ENCODE peak calls at places on chromosomes 3 and 15, in ten cellular contexts. N is T-helper 1 cell; C is omental fat pad; D is DND-41; X is NCI-H1930; R is SHP77; P is CD4-positive, CD25-positive, alpha-beta regulatory T cell; S is HTR-8/SVneo; G is adipocyte; V is CD8-positive, alpha-beta memory T cell. Z is an unnamed sample.

GRCh38 chr3:35200056-35200455 is 439.3 kb upstream of the ARPP21 start:
- DNase-seq in R (no peak), V (no peak), G (peak; percentile 68), P (no peak), N (no peak), D (no peak), C (no peak), S (peak; percentile 5), X (no peak), Z (peak; percentile 34)

GRCh38 chr3:157175678-157176077 is 15.7 kb upstream of the CCNL1 start:
- DNase-seq in P (peak; percentile 39), V (no peak), D (peak; percentile 29), S (no peak), R (peak; percentile 4), G (peak; percentile 63), X (no peak), N (no peak), C (no peak), Z (no peak)

GRCh38 chr3:189512039-189512438 is 119.2 kb upstream of the TP63 start:
- DNase-seq in R (no peak), V (no peak), P (no peak), X (no peak), N (no peak), S (no peak), D (no peak), G (no peak), C (no peak), Z (no peak)

GRCh38 chr3:43696881-43697280 is 6.1 kb downstream of the ABHD5 start:
- DNase-seq in V (no peak), X (no peak), N (no peak), C (no peak), P (no peak), D (no peak), G (no peak), R (no peak), S (no peak), Z (no peak)

GRCh38 chr15:62644874-62645755 is 397.4 kb upstream of the TPM1 start:
- DNase-seq in V (no peak), S (no peak), R (no peak), G (no peak), N (no peak), P (no peak), X (no peak), D (no peak), C (no peak), Z (no peak)

GRCh38 chr15:63544253-63545026 is 40.0 kb downstream of the USP3 start:
- DNase-seq in D (no peak), C (no peak), R (no peak), X (no peak), G (no peak), V (no peak), P (no peak), S (no peak), N (no peak), Z (no peak)

GRCh38 chr15:74725241-74725774 is at the start of gene CYP1A1:
- DNase-seq in R (peak; percentile 10), X (peak; percentile 45), P (peak; percentile 55), N (no peak), C (no peak), V (peak; percentile 10), D (no peak), G (peak; percentile 19), S (peak; percentile 47), Z (no peak)

GRCh38 chr3:33372218-33373081 is 67.8 kb downstream of the UBP1 start:
- DNase-seq in G (peak; percentile 82), V (peak; percentile 10), N (peak; percentile 9), S (peak; percentile 54), X (peak; percentile 1), P (peak; percentile 71), C (no peak), D (peak; percentile 41), R (peak; percentile 23), Z (peak; percentile 22)

GRCh38 chr3:136817448-136817847 is 1.5 kb upstream of the SLC35G2 start:
- DNase-seq in D (no peak), N (no peak), X (no peak), G (peak; percentile 66), S (no peak), P (no peak), V (no peak), R (no peak), C (no peak), Z (no peak)

GRCh38 chr15:67063689-67064606 is 1.5 kb upstream of the SMAD3 start:
- DNase-seq in R (peak; percentile 67), P (no peak), X (no peak), S (no peak), C (no peak), N (peak; percentile 19), V (no peak), G (no peak), D (no peak), Z (peak; percentile 82)

GRCh38 chr3:8713901-8714759 is 19.5 kb upstream of the CAV3 start:
- DNase-seq in V (no peak), X (no peak), S (peak; percentile 39), N (no peak), D (no peak), R (no peak), P (no peak), G (no peak), C (no peak), Z (no peak)

GRCh38 chr15:87123676-87124382 is 1044.2 kb downstream of the AGBL1 start:
- DNase-seq in P (no peak), D (no peak), C (no peak), R (peak; percentile 43), N (no peak), X (no peak), S (no peak), G (no peak), V (no peak), Z (no peak)

GRCh38 chr3:4493931-4494806 is 1.0 kb downstream of the ITPR1 start:
- DNase-seq in S (no peak), D (no peak), V (peak; percentile 6), P (peak; percentile 24), X (no peak), N (no peak), C (no peak), R (no peak), G (peak; percentile 65), Z (no peak)

GRCh38 chr3:126468028-126468891 is 7.4 kb downstream of the ZXDC start:
- DNase-seq in N (no peak), R (no peak), P (no peak), S (no peak), G (peak; percentile 22), D (no peak), C (no peak), V (no peak), X (no peak), Z (no peak)

GRCh38 chr3:170499562-170500156 is 81.0 kb downstream of the CLDN11 start:
- DNase-seq in G (peak; percentile 87), V (no peak), D (peak; percentile 12), X (no peak), R (no peak), S (peak; percentile 63), C (no peak), P (peak; percentile 10), N (no peak), Z (no peak)

GRCh38 chr3:89165636-89166312 is 58.4 kb downstream of the EPHA3 start:
- DNase-seq in X (no peak), V (no peak), D (no peak), G (no peak), R (no peak), P (no peak), S (no peak), N (no peak), C (no peak), Z (no peak)

GRCh38 chr15:45199136-45199810 is 11.5 kb upstream of the SHF start:
- DNase-seq in R (peak; percentile 27), D (peak; percentile 37), G (peak; percentile 43), N (peak; percentile 14), X (peak; percentile 23), P (peak; percentile 68), V (peak; percentile 10), C (no peak), S (no peak), Z (no peak)

GRCh38 chr15:68885070-68885469 is 45.3 kb upstream of the SPESP1 start:
- DNase-seq in P (no peak), G (peak; percentile 91), C (no peak), R (no peak), X (no peak), S (peak; percentile 70), D (no peak), V (no peak), N (no peak), Z (no peak)

GRCh38 chr15:27671794-27672438 is 427.2 kb downstream of the OCA2 start:
- DNase-seq in N (no peak), R (no peak), S (no peak), C (no peak), D (no peak), V (no peak), X (no peak), P (no peak), G (no peak), Z (no peak)

GRCh38 chr3:35721628-35722027 is 82.3 kb downstream of the ARPP21 start:
- DNase-seq in N (no peak), C (no peak), X (no peak), V (no peak), R (no peak), G (no peak), P (no peak), S (no peak), D (no peak), Z (no peak)

GRCh38 chr3:70360985-70361384 is 48.5 kb upstream of the MDFIC2 start:
- DNase-seq in X (no peak), S (no peak), N (no peak), P (peak; percentile 1), R (no peak), D (no peak), G (peak; percentile 5), C (no peak), V (no peak), Z (no peak)

GRCh38 chr3:57110797-57111196 is 50.3 kb downstream of the SPATA12 start:
- DNase-seq in X (no peak), N (no peak), R (peak; percentile 87), D (no peak), G (no peak), C (no peak), V (no peak), P (no peak), S (no peak), Z (no peak)

GRCh38 chr15:40789119-40789518 is 17.8 kb upstream of the ZFYVE19 start:
- DNase-seq in R (no peak), S (no peak), N (no peak), V (no peak), C (no peak), G (no peak), D (no peak), P (no peak), X (no peak), Z (no peak)

GRCh38 chr3:89955141-89955540 is 847.7 kb downstream of the EPHA3 start:
- DNase-seq in S (no peak), V (no peak), D (no peak), N (no peak), G (no peak), P (no peak), R (peak; percentile 37), C (no peak), X (no peak), Z (no peak)